ENCODE peak calls at places on chromosomes 1 and 21, in eight cellular contexts. L is neural progenitor cell, T is AG08395, Z is brain microvascular endothelial cell, H is kidney, E is HEK293T, O is ovary, J is NT2/D1. S is an unnamed sample.

GRCh38 chr21:41726970-41727783 is 39.7 kb downstream of the RIPK4 start:
- DNase-seq in O (no peak), T (peak), L (no peak), Z (peak), J (no peak), H (peak), E (no peak), S (no peak)

GRCh38 chr1:156691665-156692408 is 13.5 kb downstream of the CRABP2 start:
- DNase-seq in E (no peak), H (no peak), T (no peak), Z (no peak), O (no peak), L (peak), J (no peak), S (no peak)

GRCh38 chr1:205373022-205373421 is 16.3 kb upstream of the KLHDC8A start:
- DNase-seq in E (no peak), T (no peak), O (no peak), H (no peak), J (no peak), Z (no peak), L (no peak), S (peak)

GRCh38 chr1:178282949-178283367 is 189.1 kb downstream of the RASAL2 start:
- DNase-seq in H (no peak), O (no peak), E (no peak), T (peak), L (no peak), J (no peak), Z (no peak), S (no peak)

GRCh38 chr1:55362558-55362957 is 147.4 kb upstream of the USP24 start:
- DNase-seq in O (no peak), J (no peak), T (peak), Z (peak), H (no peak), E (no peak), L (no peak), S (no peak)

GRCh38 chr1:65606426-65606825 is 186.0 kb downstream of the LEPR start:
- DNase-seq in T (no peak), Z (peak), O (no peak), H (no peak), J (no peak), E (no peak), L (no peak), S (no peak)

GRCh38 chr1:202575906-202576653 is 134.2 kb downstream of the SYT2 start:
- DNase-seq in T (peak), E (no peak), Z (no peak), O (no peak), J (no peak), L (peak), H (no peak), S (no peak)

GRCh38 chr1:190328361-190328760 is 149.3 kb downstream of the BRINP3 start:
- DNase-seq in J (no peak), O (no peak), T (no peak), E (no peak), Z (no peak), H (no peak), L (no peak), S (no peak)

GRCh38 chr21:37405629-37406028 is 39.1 kb downstream of the DYRK1A start:
- DNase-seq in O (no peak), H (no peak), E (no peak), L (no peak), Z (no peak), T (no peak), J (no peak), S (no peak)

GRCh38 chr1:156111355-156111962 is 3.1 kb upstream of the LMNA start:
- DNase-seq in J (no peak), T (no peak), Z (no peak), O (no peak), L (no peak), H (no peak), E (no peak), S (no peak)

GRCh38 chr1:3272321-3273045 is 182.0 kb upstream of the ARHGEF16 start:
- DNase-seq in H (no peak), O (no peak), E (no peak), J (no peak), L (no peak), T (no peak), Z (no peak), S (no peak)

GRCh38 chr1:184036517-184036949 is 995 bp downstream of the COLGALT2 start:
- DNase-seq in J (no peak), H (peak), L (peak), E (peak), O (peak), T (no peak), Z (no peak), S (no peak)

GRCh38 chr1:59317780-59318179 is 20.9 kb downstream of the FGGY start:
- DNase-seq in H (no peak), J (no peak), E (no peak), L (no peak), T (no peak), O (no peak), Z (no peak), S (no peak)

S was measured in adrenal gland.